ENCODE peak calls at places on chromosomes 13 and 19, in ten cellular contexts. P is A549, U is body of pancreas, T is heart left ventricle, Q is tibial nerve, C is gastrocnemius medialis, E is breast epithelium, G is esophagus squamous epithelium, R is uterus, X is testis. L is an unnamed sample.

GRCh38 chr13:112842343-112842856 is 126.6 kb upstream of the MCF2L start:
- DNase-seq in P (no peak), U (no peak), T (peak; percentile 59), Q (peak; percentile 31), C (peak; percentile 45), E (no peak), G (no peak), R (peak; percentile 52), X (peak; percentile 56), L (peak; percentile 32)

GRCh38 chr13:77737583-77738200 is 40.2 kb downstream of the SLAIN1 start:
- DNase-seq in P (no peak), U (no peak), T (no peak), Q (no peak), C (no peak), E (no peak), G (no peak), R (no peak), X (no peak), L (no peak)

GRCh38 chr19:18762125-18763023 is 28.7 kb downstream of the COMP start:
- DNase-seq in P (no peak), U (peak; percentile 98), T (peak; percentile 77), Q (peak; percentile 60), C (peak; percentile 89), E (peak; percentile 96), G (no peak), R (peak; percentile 65), X (peak; percentile 74), L (peak; percentile 78)

GRCh38 chr13:104318121-104318520 is 1251.9 kb upstream of the SLC10A2 start:
- DNase-seq in P (no peak), U (no peak), T (no peak), Q (no peak), C (no peak), E (no peak), G (no peak), R (no peak), X (no peak), L (no peak)

GRCh38 chr19:28481674-28482073 is 731.3 kb downstream of the UQCRFS1 start:
- DNase-seq in P (no peak), U (no peak), T (no peak), Q (no peak), C (no peak), E (no peak), G (no peak), R (no peak), X (no peak), L (no peak)

GRCh38 chr19:11673608-11674041 is 65.1 kb downstream of the ZNF823 start:
- DNase-seq in P (peak; percentile 21), U (peak; percentile 74), T (peak; percentile 72), Q (peak; percentile 41), C (no peak), E (peak; percentile 78), G (no peak), R (peak; percentile 53), X (peak; percentile 84), L (peak; percentile 67)

GRCh38 chr13:54433511-54434206 is 1405.0 kb downstream of the OLFM4 start:
- DNase-seq in P (no peak), U (peak; percentile 67), T (no peak), Q (no peak), C (no peak), E (no peak), G (no peak), R (no peak), X (no peak), L (no peak)

GRCh38 chr13:21326155-21327030 is 132.7 kb downstream of the ZDHHC20 start:
- DNase-seq in P (no peak), U (no peak), T (no peak), Q (no peak), C (no peak), E (no peak), G (no peak), R (peak; percentile 19), X (peak; percentile 41), L (peak; percentile 63)

GRCh38 chr13:41931337-41931736 is 29.6 kb downstream of the VWA8 start:
- DNase-seq in P (no peak), U (no peak), T (no peak), Q (no peak), C (no peak), E (no peak), G (no peak), R (no peak), X (no peak), L (no peak)

GRCh38 chr19:1269478-1270167 is 491 bp downstream of the CIRBP start:
- DNase-seq in P (peak; percentile 86), U (peak; percentile 88), T (peak; percentile 92), Q (peak; percentile 72), C (peak; percentile 88), E (peak; percentile 86), G (no peak), R (peak; percentile 91), X (peak; percentile 84), L (peak; percentile 94)

GRCh38 chr13:49667773-49668172 is 23.5 kb downstream of the EBPL start:
- DNase-seq in P (no peak), U (no peak), T (no peak), Q (no peak), C (no peak), E (no peak), G (no peak), R (no peak), X (no peak), L (peak; percentile 54)

GRCh38 chr13:72850959-72851677 is 69.2 kb downstream of the PIBF1 start:
- DNase-seq in P (no peak), U (no peak), T (no peak), Q (no peak), C (no peak), E (no peak), G (no peak), R (no peak), X (no peak), L (no peak)

GRCh38 chr13:72849571-72849970 is 67.6 kb downstream of the PIBF1 start:
- DNase-seq in P (no peak), U (no peak), T (no peak), Q (no peak), C (no peak), E (no peak), G (no peak), R (no peak), X (no peak), L (no peak)

GRCh38 chr13:72852207-72852606 is 70.3 kb downstream of the PIBF1 start:
- DNase-seq in P (no peak), U (no peak), T (peak; percentile 26), Q (no peak), C (no peak), E (no peak), G (no peak), R (no peak), X (no peak), L (no peak)

GRCh38 chr13:72853000-72853399 is 71.1 kb downstream of the PIBF1 start:
- DNase-seq in P (no peak), U (no peak), T (no peak), Q (no peak), C (no peak), E (no peak), G (no peak), R (no peak), X (no peak), L (no peak)

GRCh38 chr13:72851678-72852014 is 69.7 kb downstream of the PIBF1 start:
- DNase-seq in P (no peak), U (no peak), T (no peak), Q (no peak), C (no peak), E (no peak), G (no peak), R (no peak), X (no peak), L (no peak)
- TF ChIP-seq POLR2A in P (no peak), U (no peak), T (no peak), Q (no peak), C (no peak), E (no peak), G (no peak), R (no peak), X (no peak), L (no peak)

GRCh38 chr13:111175948-111176347 is 60.8 kb downstream of the ARHGEF7 start:
- DNase-seq in P (no peak), U (no peak), T (no peak), Q (no peak), C (no peak), E (no peak), G (no peak), R (no peak), X (no peak), L (no peak)

GRCh38 chr13:111174377-111174776 is 59.3 kb downstream of the ARHGEF7 start:
- DNase-seq in P (no peak), U (no peak), T (no peak), Q (no peak), C (no peak), E (no peak), G (no peak), R (no peak), X (no peak), L (no peak)

GRCh38 chr13:111177081-111177711 is 62.1 kb downstream of the ARHGEF7 start:
- DNase-seq in P (no peak), U (peak; percentile 19), T (peak; percentile 82), Q (peak; percentile 22), C (peak; percentile 61), E (no peak), G (no peak), R (no peak), X (no peak), L (peak; percentile 71)

GRCh38 chr13:111176421-111176820 is 61.3 kb downstream of the ARHGEF7 start:
- DNase-seq in P (no peak), U (no peak), T (no peak), Q (no peak), C (no peak), E (no peak), G (no peak), R (no peak), X (no peak), L (no peak)

GRCh38 chr13:111175372-111175771 is 60.3 kb downstream of the ARHGEF7 start:
- DNase-seq in P (no peak), U (no peak), T (no peak), Q (no peak), C (no peak), E (no peak), G (no peak), R (no peak), X (no peak), L (no peak)
- H3K4me3 ChIP-seq in P (no peak overlapping the region), U (no peak overlapping the region), T (no peak overlapping the region), Q (no peak overlapping the region), C (no peak overlapping the region), E (no peak overlapping the region), G (no peak overlapping the region), R (no peak overlapping the region), X (no peak overlapping the region), L (no peak overlapping the region)

DNA sequence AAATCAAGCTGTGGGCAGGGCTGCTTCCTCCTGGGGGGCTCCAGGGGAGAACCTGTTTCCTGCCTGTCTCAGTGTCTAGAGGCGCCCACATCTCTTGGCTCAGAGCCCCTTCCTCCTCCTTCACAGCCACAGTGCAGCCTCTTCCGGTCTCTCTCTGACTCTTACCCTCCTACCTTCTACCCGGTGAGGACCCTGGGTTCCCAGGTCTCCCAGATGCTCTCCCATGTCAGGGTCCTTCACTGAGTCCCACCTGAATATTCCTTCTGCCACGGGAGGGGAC is 153.1 kb downstream of the KDM4B start:
- DNase-seq in P (no peak), U (no peak), T (no peak), Q (no peak), C (no peak), E (no peak), G (no peak), R (no peak), X (no peak), L (no peak)
- H3K4me1 ChIP-seq in P (no peaks in the 10 kb centered on the region), U (peaks cover 22% of the 10 kb centered on the region), T (peaks cover 17% of the 10 kb centered on the region), Q (no peaks in the 10 kb centered on the region), C (no peaks in the 10 kb centered on the region), E (no peaks in the 10 kb centered on the region), G (no peaks in the 10 kb centered on the region), R (no peaks in the 10 kb centered on the region), X (peaks cover 19% of the 10 kb centered on the region), L (peaks cover 20% of the 10 kb centered on the region)

GRCh38 chr19:8988204-8988603 is 22.0 kb downstream of the MUC16 start:
- DNase-seq in P (peak; percentile 73), U (no peak), T (no peak), Q (no peak), C (no peak), E (no peak), G (no peak), R (no peak), X (peak; percentile 42), L (no peak)

GRCh38 chr19:8986296-8986695 is 23.9 kb downstream of the MUC16 start:
- DNase-seq in P (peak; percentile 7), U (no peak), T (no peak), Q (no peak), C (no peak), E (no peak), G (no peak), R (no peak), X (no peak), L (no peak)
- TF ChIP-seq POLR2A in P (no peak), U (no peak), T (no peak), Q (no peak), C (no peak), E (no peak), G (no peak), R (no peak), X (no peak), L (no peak)

L was measured in adrenal gland.